ENCODE peak calls at places on chromosomes 5 and 9, in six cellular contexts. C is T1000; N is CD8-positive, alpha-beta memory T cell; W is colonic mucosa; D is tibial nerve; T is nephron progenitor cell. S is an unnamed sample.

GRCh38 chr9:106277931-106278330 is 583.6 kb downstream of the TMEM38B start:
- DNase-seq in C (no peak), N (no peak), W (no peak), D (no peak), T (no peak), S (no peak)

GRCh38 chr9:127528407-127529251 is 77.3 kb downstream of the LRSAM1 start:
- DNase-seq in C (no peak), N (no peak), W (no peak), D (no peak), T (no peak), S (no peak)

GRCh38 chr5:76294573-76294972 is 108.5 kb upstream of the IQGAP2 start:
- DNase-seq in C (no peak), N (no peak), W (no peak), D (no peak), T (no peak), S (peak)

GRCh38 chr9:86406366-86406765 is 52.2 kb upstream of the TUT7 start:
- DNase-seq in C (no peak), N (no peak), W (no peak), D (no peak), T (no peak), S (no peak)

GRCh38 chr5:76855961-76856360 is 6.1 kb downstream of the S100Z start:
- DNase-seq in C (no peak), N (no peak), W (no peak), D (no peak), T (no peak), S (no peak)

GRCh38 chr5:141779642-141780041 is 97.6 kb upstream of the ARAP3 start:
- DNase-seq in C (no peak), N (no peak), W (no peak), D (no peak), T (peak), S (no peak)

GRCh38 chr5:99019812-99020697 is 91.2 kb upstream of the CHD1 start:
- DNase-seq in C (no peak), N (no peak), W (peak), D (no peak), T (no peak), S (no peak)

GRCh38 chr5:95537501-95537900 is 17.3 kb downstream of the SKIC3 start:
- DNase-seq in C (no peak), N (no peak), W (no peak), D (no peak), T (no peak), S (no peak)

GRCh38 chr5:165579911-165580310 is 2074.5 kb downstream of the MAT2B start:
- DNase-seq in C (no peak), N (no peak), W (no peak), D (no peak), T (no peak), S (no peak)

GRCh38 chr5:1793966-1794895 is 5.4 kb downstream of the MRPL36 start:
- DNase-seq in C (peak), N (no peak), W (no peak), D (no peak), T (no peak), S (no peak)

GRCh38 chr9:23824241-23825142 is 1.5 kb downstream of the ELAVL2 start:
- DNase-seq in C (no peak), N (no peak), W (no peak), D (no peak), T (peak), S (no peak)

GRCh38 chr5:110414360-110414759 is 312.1 kb downstream of the TMEM232 start:
- DNase-seq in C (no peak), N (no peak), W (no peak), D (no peak), T (no peak), S (no peak)

GRCh38 chr9:27496134-27496504 is 28.0 kb upstream of the IFNK start:
- DNase-seq in C (no peak), N (no peak), W (no peak), D (no peak), T (no peak), S (no peak)

GRCh38 chr9:631596-631995 is 209.9 kb upstream of the DMRT1 start:
- DNase-seq in C (no peak), N (no peak), W (no peak), D (no peak), T (no peak), S (no peak)

GRCh38 chr9:27086818-27087680 is 22.0 kb upstream of the TEK start:
- DNase-seq in C (peak), N (no peak), W (no peak), D (no peak), T (no peak), S (no peak)

GRCh38 chr5:56200856-56201638 is 32.1 kb downstream of the ANKRD55 start:
- DNase-seq in C (no peak), N (no peak), W (peak), D (no peak), T (peak), S (peak)

GRCh38 chr9:80932181-80932580 is 757.2 kb downstream of the TLE1 start:
- DNase-seq in C (no peak), N (no peak), W (no peak), D (no peak), T (no peak), S (no peak)

GRCh38 chr5:90894866-90895420 is 336.3 kb downstream of the ADGRV1 start:
- DNase-seq in C (no peak), N (no peak), W (no peak), D (no peak), T (no peak), S (no peak)

GRCh38 chr9:37348917-37349316 is 73.6 kb upstream of the GRHPR start:
- DNase-seq in C (no peak), N (no peak), W (no peak), D (no peak), T (no peak), S (no peak)

GRCh38 chr9:69044226-69045219 is 9.0 kb downstream of the FXN start:
- DNase-seq in C (no peak), N (no peak), W (no peak), D (no peak), T (peak), S (peak)

S was measured in brain pericyte.